ENCODE peak calls at places on chromosomes 5 and 9, in eight cellular contexts. N, E, T, K, O, C, L and F are unnamed samples.

GRCh38 chr5:138949988-138950387 is 74.9 kb upstream of the LRRTM2 start:
- DNase-seq in N (no peak), E (no peak), T (no peak), K (no peak), O (no peak), C (no peak), L (peak; percentile 73), F (no peak)

GRCh38 chr5:93433422-93433821 is 147.6 kb downstream of the NR2F1-AS1 start:
- DNase-seq in N (peak; percentile 70), E (no peak), T (peak; percentile 90), K (peak; percentile 36), O (peak; percentile 82), C (no peak), L (no peak), F (no peak)

GRCh38 chr5:60010328-60010727 is 116.8 kb upstream of the PDE4D start:
- DNase-seq in N (no peak), E (no peak), T (no peak), K (no peak), O (no peak), C (no peak), L (no peak), F (no peak)

GRCh38 chr5:126444137-126444536 is 20.9 kb downstream of the GRAMD2B start:
- DNase-seq in N (no peak), E (no peak), T (no peak), K (no peak), O (no peak), C (no peak), L (no peak), F (no peak)

GRCh38 chr5:59357421-59357977 is 536.0 kb downstream of the PDE4D start:
- DNase-seq in N (peak; percentile 35), E (no peak), T (peak; percentile 70), K (no peak), O (peak; percentile 93), C (no peak), L (peak; percentile 35), F (no peak)

GRCh38 chr9:135326141-135326540 is 153.4 kb upstream of the PPP1R26 start:
- DNase-seq in N (no peak), E (no peak), T (no peak), K (no peak), O (no peak), C (no peak), L (no peak), F (no peak)

GRCh38 chr9:80028501-80028900 is 456.7 kb downstream of the TLE4 start:
- DNase-seq in N (peak; percentile 29), E (no peak), T (no peak), K (no peak), O (no peak), C (no peak), L (no peak), F (no peak)

GRCh38 chr9:128286435-128286834 is 10.4 kb downstream of the SWI5 start:
- DNase-seq in N (peak; percentile 51), E (no peak), T (peak; percentile 60), K (no peak), O (no peak), C (no peak), L (no peak), F (no peak)

GRCh38 chr5:30607301-30607700 is 586.2 kb upstream of the CDH6 start:
- DNase-seq in N (no peak), E (no peak), T (no peak), K (no peak), O (peak; percentile 16), C (no peak), L (no peak), F (no peak)

GRCh38 chr9:37126214-37126788 is 5.9 kb downstream of the ZCCHC7 start:
- DNase-seq in N (no peak), E (no peak), T (no peak), K (no peak), O (no peak), C (no peak), L (no peak), F (no peak)

GRCh38 chr5:141841781-141842180 is 36.4 kb downstream of the PCDH1 start:
- DNase-seq in N (no peak), E (no peak), T (no peak), K (no peak), O (no peak), C (no peak), L (no peak), F (no peak)

DNA sequence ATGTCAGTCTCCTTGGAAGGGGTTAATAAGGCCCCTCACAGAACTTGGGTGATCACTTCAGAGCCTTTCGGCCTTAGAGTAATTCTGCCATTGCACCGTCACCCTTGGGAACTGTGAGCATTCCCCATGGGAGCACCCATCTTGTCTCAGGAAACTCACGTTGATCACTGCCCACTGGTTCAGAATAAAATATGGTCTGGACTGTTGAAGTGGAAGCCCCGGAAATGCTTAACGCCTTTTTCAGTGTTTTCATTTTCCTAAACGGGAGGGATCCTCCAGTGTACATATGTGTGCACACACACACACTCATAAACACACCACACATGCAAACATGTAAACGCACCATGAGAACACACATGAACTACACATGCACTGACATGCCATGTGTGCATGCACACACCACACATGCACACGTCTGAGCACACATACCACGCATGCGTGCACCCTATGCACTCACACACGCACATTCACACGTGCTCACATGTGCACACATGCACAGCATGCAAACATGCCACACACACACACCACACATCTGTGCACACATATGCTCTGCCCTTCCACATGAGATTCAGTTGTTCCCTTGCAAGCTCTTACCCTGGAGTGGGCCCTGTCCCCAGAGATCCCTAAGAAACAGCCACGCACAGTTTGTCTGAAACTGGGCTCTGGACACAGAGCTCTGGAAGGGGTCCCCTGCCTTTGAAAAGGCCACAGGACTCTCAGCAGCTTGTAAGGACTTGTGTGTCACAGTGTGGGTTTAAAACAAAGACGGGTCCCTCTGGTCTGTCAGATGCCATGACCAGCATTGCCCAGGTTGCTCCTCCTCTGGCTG is 17.0 kb downstream of the MRPL36 start:
- DNase-seq in N (no peak), E (no peak), T (no peak), K (no peak), O (no peak), C (no peak), L (peak; percentile 22), F (no peak)
- H3K4me3 ChIP-seq in N (no peak overlapping the region), E (no peak overlapping the region), T (no peak overlapping the region), K (no peak overlapping the region), O (no peak overlapping the region), C (no peak overlapping the region), L (no peak overlapping the region), F (no peak overlapping the region)

GRCh38 chr9:132407196-132407595 is 556 bp upstream of the TTF1 start:
- DNase-seq in N (no peak), E (no peak), T (no peak), K (no peak), O (no peak), C (no peak), L (no peak), F (no peak)
- H3K27ac ChIP-seq in N (no peak overlapping the region), E (no peak overlapping the region), T (no peak overlapping the region), K (no peak overlapping the region), O (no peak overlapping the region), C (no peak overlapping the region), L (no peak overlapping the region), F (peak overlapping the region; percentile 56)

GRCh38 chr5:38072295-38072694 is 186.1 kb upstream of the EGFLAM start:
- DNase-seq in N (no peak), E (no peak), T (no peak), K (no peak), O (no peak), C (no peak), L (no peak), F (no peak)
- H3K4me3 ChIP-seq in N (no peak overlapping the region), E (no peak overlapping the region), T (no peak overlapping the region), K (no peak overlapping the region), O (no peak overlapping the region), C (no peak overlapping the region), L (no peak overlapping the region), F (no peak overlapping the region)

GRCh38 chr5:153005711-153006110 is 484.8 kb upstream of the GRIA1 start:
- DNase-seq in N (no peak), E (no peak), T (no peak), K (no peak), O (no peak), C (no peak), L (no peak), F (no peak)
- H3K27ac ChIP-seq in N (no peak overlapping the region), E (no peak overlapping the region), T (no peak overlapping the region), K (no peak overlapping the region), O (no peak overlapping the region), C (no peak overlapping the region), L (no peak overlapping the region), F (no peak overlapping the region)